ENCODE peak calls at places on chromosomes 3 and 15, in ten cellular contexts. P is GM12864; E is CD8-positive, alpha-beta T cell; R is fibroblast of lung; I is astrocyte of the spinal cord; T is GM06990; G is MM.1S; H is left ventricle myocardium inferior; J is breast epithelium; L is brain microvascular endothelial cell. C is an unnamed sample.

GRCh38 chr3:72756900-72757299 is 91.3 kb downstream of the SHQ1 start:
- DNase-seq in H (no peak), R (no peak), I (no peak), T (peak), G (peak), L (no peak), J (no peak), P (peak), E (peak), C (no peak)

GRCh38 chr15:32956006-32956405 is 238.2 kb downstream of the GREM1 start:
- DNase-seq in I (peak), L (peak), J (no peak), E (no peak), R (peak), T (no peak), P (peak), H (no peak), G (no peak), C (no peak)

GRCh38 chr15:29141908-29142747 is 127.5 kb downstream of the NSMCE3 start:
- DNase-seq in L (no peak), H (no peak), T (no peak), J (peak), G (no peak), I (no peak), E (no peak), R (no peak), P (no peak), C (peak)

GRCh38 chr15:92869263-92869940 is 30.7 kb upstream of the CHD2 start:
- DNase-seq in R (no peak), E (no peak), L (no peak), G (no peak), J (no peak), H (no peak), P (no peak), I (no peak), T (no peak), C (no peak)

GRCh38 chr15:96625251-96625650 is 294.8 kb downstream of the NR2F2 start:
- DNase-seq in I (no peak), L (peak), P (no peak), J (no peak), H (no peak), G (no peak), T (no peak), R (no peak), E (no peak), C (no peak)

GRCh38 chr15:65375871-65376552 is 1.8 kb downstream of the IGDCC3 start:
- DNase-seq in P (no peak), H (no peak), J (no peak), I (no peak), R (no peak), G (no peak), T (no peak), E (no peak), L (no peak), C (no peak)

GRCh38 chr3:5115506-5116162 is 6.5 kb upstream of the ARL8B start:
- DNase-seq in H (no peak), I (no peak), L (no peak), G (peak), P (no peak), J (no peak), E (no peak), R (peak), T (peak), C (no peak)

GRCh38 chr3:169387751-169388696 is 275.5 kb downstream of the MECOM start:
- DNase-seq in I (no peak), E (no peak), J (peak), R (peak), T (no peak), L (no peak), G (peak), H (peak), P (no peak), C (peak)

GRCh38 chr3:127482216-127483004 is 108.1 kb downstream of the TPRA1 start:
- DNase-seq in E (no peak), L (no peak), P (no peak), T (no peak), J (no peak), R (no peak), I (no peak), G (no peak), H (no peak), C (peak)

GRCh38 chr3:79724206-79724605 is 43.6 kb downstream of the ROBO1 start:
- DNase-seq in G (no peak), I (no peak), H (no peak), J (no peak), L (no peak), T (no peak), R (no peak), P (no peak), E (no peak), C (no peak)

GRCh38 chr15:69809421-69809820 is 288.3 kb downstream of the TLE3 start:
- DNase-seq in J (no peak), R (no peak), E (no peak), H (no peak), L (no peak), G (no peak), I (no peak), P (no peak), T (no peak), C (no peak)

GRCh38 chr15:62560943-62561571 is 396.0 kb upstream of the C2CD4B start:
- DNase-seq in J (no peak), L (no peak), P (no peak), I (no peak), T (no peak), H (no peak), G (no peak), R (no peak), E (no peak), C (peak)

GRCh38 chr3:122682016-122682374 is 1.4 kb downstream of the PARP14 start:
- DNase-seq in J (no peak), L (no peak), I (no peak), E (no peak), T (no peak), H (no peak), R (no peak), G (no peak), P (no peak), C (no peak)

GRCh38 chr3:65950340-65951326 is 88.1 kb downstream of the MAGI1 start:
- DNase-seq in G (no peak), R (peak), P (no peak), H (no peak), L (no peak), J (no peak), T (no peak), I (no peak), E (no peak), C (no peak)

GRCh38 chr3:141000027-141000663 is 51.0 kb upstream of the SPSB4 start:
- DNase-seq in I (peak), L (peak), R (peak), G (peak), T (no peak), H (peak), P (no peak), E (peak), J (no peak), C (no peak)

GRCh38 chr15:69236505-69236904 is 62.2 kb upstream of the PAQR5 start:
- DNase-seq in J (no peak), I (no peak), E (no peak), L (no peak), G (no peak), H (no peak), P (no peak), R (no peak), T (no peak), C (no peak)

GRCh38 chr3:28406241-28406640 is 57.6 kb upstream of the AZI2 start:
- DNase-seq in L (no peak), T (no peak), H (no peak), I (no peak), J (no peak), E (no peak), P (no peak), G (no peak), R (no peak), C (no peak)

GRCh38 chr3:15108082-15108545 is 9.2 kb upstream of the RBSN start:
- DNase-seq in G (peak), R (peak), L (peak), I (peak), T (peak), J (peak), H (peak), P (peak), E (peak), C (no peak)

GRCh38 chr3:53796161-53796560 is 50.1 kb downstream of the CHDH start:
- DNase-seq in P (no peak), L (no peak), H (peak), R (no peak), I (no peak), E (no peak), J (no peak), T (no peak), G (no peak), C (no peak)

GRCh38 chr15:25178835-25179672 is 224.3 kb downstream of the SNRPN start:
- DNase-seq in R (no peak), E (peak), T (no peak), L (no peak), P (no peak), H (peak), J (peak), I (no peak), G (no peak), C (no peak)

GRCh38 chr3:64093825-64094712 is 70.8 kb upstream of the PSMD6 start:
- DNase-seq in G (no peak), H (no peak), T (no peak), J (no peak), L (no peak), E (no peak), I (peak), P (no peak), R (no peak), C (no peak)

GRCh38 chr15:57017024-57017423 is 98.6 kb downstream of the TCF12 start:
- DNase-seq in P (no peak), T (no peak), H (no peak), G (no peak), R (peak), I (no peak), L (no peak), E (no peak), J (no peak), C (no peak)
- TF ChIP-seq CTCF in P (peak), T (peak), H (no peak), G (no peak), R (peak), I (peak), L (peak), E (peak), J (no peak), C (no peak)

GRCh38 chr15:40352221-40352901 is 1.5 kb downstream of the PHGR1 start:
- DNase-seq in E (no peak), I (no peak), L (no peak), G (no peak), T (no peak), P (no peak), J (no peak), R (no peak), H (no peak), C (no peak)

GRCh38 chr15:40353697-40354096 is 2.9 kb downstream of the PHGR1 start:
- DNase-seq in L (no peak), G (no peak), P (no peak), J (no peak), E (no peak), T (no peak), R (no peak), H (no peak), I (no peak), C (no peak)

GRCh38 chr15:40357246-40357645 is 773 bp upstream of the DISP2 start:
- DNase-seq in I (no peak), G (no peak), J (no peak), T (no peak), P (no peak), E (no peak), H (no peak), R (no peak), L (no peak), C (no peak)

GRCh38 chr15:40355976-40356585 is 1.9 kb upstream of the DISP2 start:
- DNase-seq in E (no peak), I (no peak), T (no peak), H (no peak), R (no peak), L (no peak), P (no peak), J (no peak), G (no peak), C (no peak)

DNA sequence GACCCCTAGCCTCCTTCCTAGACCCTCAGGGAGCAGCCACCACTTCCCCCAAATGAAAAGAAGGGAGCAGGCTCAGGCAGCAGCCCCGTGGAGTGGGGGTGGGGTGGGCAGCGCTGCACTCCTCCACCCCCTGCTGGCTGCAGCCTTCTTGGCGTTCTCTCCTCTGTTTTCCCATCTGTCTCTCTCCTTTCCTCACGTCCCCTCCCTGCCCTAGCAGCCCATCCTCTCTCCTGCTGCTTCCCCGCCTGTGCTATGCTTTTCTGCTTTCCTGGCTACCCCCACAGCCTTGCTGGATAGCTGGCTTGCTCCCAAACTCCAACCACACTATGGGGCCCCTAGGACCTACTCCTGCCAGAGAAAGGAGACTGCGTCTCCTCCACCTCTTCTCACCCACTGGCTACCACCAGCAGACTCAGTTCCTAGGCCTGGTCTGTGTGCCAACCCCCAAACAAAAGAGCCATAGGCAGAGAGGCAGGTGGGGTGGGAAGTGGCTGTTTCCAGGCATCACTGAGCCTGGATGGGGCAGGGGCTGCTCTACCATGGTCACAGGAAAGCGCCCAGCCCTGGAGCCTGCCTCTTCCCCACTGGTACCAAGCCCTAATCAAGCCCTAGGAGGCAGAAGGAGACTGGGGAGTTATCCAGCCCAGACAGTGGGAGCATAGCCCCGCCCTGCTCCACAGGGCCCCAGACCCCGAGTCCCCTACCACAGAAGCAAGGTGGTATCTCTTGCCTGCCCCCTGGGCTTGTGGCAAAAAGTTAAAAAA is 3.4 kb upstream of the DISP2 start:
- DNase-seq in L (no peak), J (no peak), R (peak), P (no peak), G (no peak), T (no peak), I (peak), H (no peak), E (no peak), C (no peak)
- TF ChIP-seq CTCF in L (peak), J (no peak), R (peak), P (peak), G (peak), T (peak), I (peak), H (peak), E (no peak), C (no peak)

DNA sequence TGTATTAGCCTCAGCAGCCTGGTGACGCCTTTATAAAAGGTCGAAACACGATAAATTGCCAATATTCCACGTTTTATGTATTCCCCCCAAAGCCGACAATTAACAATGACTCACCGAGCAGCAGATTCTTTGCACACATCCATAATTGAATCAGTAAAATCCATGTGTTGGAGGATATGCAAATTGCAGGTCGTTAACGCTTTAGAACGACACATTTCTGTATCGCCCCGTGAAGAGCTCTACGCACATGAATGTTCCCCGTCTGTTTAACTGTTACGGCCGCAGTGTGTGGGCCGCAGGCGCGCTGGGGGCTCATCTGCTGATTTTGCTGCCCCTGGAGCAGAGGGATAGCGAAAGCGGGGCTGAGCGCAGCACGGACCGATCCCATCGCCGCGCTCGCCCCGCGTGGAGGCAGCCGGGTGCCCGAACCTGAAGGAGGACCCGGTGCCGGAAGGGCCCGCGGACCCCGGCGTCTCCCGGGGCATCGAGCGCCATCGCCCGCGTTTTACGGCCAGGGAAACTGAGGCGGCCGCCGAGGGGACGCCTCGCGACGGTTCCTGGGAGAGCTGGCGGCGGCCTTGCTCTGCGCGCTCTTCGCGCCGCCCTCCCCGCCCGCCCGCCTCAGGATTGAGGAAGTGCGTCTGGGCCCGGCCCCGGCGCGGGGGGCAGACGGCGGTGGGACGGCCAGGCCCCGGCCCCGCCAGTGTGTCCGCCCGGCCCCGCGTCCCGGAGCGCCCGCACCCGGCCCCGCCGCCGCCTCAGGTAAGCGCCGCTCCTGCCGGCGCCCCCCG is at the start of gene LRRK1:
- DNase-seq in R (peak), T (peak), E (no peak), G (peak), P (no peak), J (no peak), I (peak), L (peak), H (peak), C (peak)
- TF ChIP-seq CTCF in R (no peak), T (no peak), E (no peak), G (no peak), P (no peak), J (no peak), I (no peak), L (no peak), H (no peak), C (no peak)

GRCh38 chr15:38563723-38564519 is 693 bp downstream of the RASGRP1 start:
- DNase-seq in G (peak), E (peak), T (peak), J (peak), R (peak), I (peak), L (no peak), P (no peak), H (peak), C (peak)

GRCh38 chr15:38562278-38562677 is 2.3 kb downstream of the RASGRP1 start:
- DNase-seq in T (no peak), I (no peak), L (no peak), R (no peak), H (no peak), P (no peak), J (no peak), E (no peak), G (no peak), C (no peak)

GRCh38 chr15:38560456-38560926 is 4.1 kb downstream of the RASGRP1 start:
- DNase-seq in R (no peak), G (no peak), I (no peak), J (no peak), L (no peak), T (peak), H (no peak), E (peak), P (no peak), C (no peak)

GRCh38 chr15:38565287-38565670 is 665 bp upstream of the RASGRP1 start:
- DNase-seq in L (no peak), R (no peak), J (no peak), G (no peak), H (no peak), T (no peak), P (no peak), I (no peak), E (no peak), C (no peak)

DNA sequence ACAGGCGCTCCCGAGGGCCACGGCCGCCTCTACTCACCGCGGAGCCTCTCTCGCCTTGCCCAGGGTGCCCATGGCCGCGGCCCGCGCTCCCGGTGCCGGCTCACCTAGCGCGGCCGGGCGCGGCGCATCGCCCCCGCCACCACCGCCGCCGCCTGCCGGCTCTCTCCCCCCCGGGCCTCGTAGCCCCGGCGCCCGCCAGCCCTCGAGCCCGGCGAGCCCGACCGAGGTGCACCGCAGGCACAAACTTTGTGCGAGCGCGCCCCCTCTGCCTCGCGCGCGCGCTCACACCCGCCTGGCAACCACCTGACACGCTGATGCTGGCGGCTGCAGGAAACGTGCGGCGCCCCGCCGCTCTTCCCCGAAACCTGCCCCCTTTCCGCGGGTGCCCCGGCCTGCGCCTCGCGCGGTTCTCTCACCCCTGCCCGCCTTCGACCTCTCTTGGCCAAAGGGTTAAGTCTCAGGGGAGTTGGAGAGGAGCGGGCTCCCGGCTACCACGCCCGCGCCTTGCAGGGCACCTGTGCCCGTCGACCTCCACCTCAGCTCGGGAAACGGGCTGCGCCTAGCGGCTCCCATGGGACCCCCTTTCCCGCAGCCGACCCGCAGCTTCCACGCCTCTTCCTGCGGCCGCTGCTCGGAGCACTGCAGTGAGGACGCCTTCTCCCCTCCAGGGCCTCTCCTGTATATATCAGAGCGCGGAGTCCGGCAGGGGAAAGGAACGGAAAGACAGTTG is at the start of gene RASGRP1:
- DNase-seq in R (peak), G (peak), P (no peak), E (peak), H (peak), T (peak), I (peak), L (peak), J (no peak), C (no peak)
- TF ChIP-seq CTCF in R (no peak), G (peak), P (peak), E (no peak), H (no peak), T (peak), I (peak), L (peak), J (no peak), C (no peak)

GRCh38 chr3:143955113-143955512 is 16.5 kb upstream of the DIPK2A start:
- DNase-seq in G (no peak), I (no peak), E (no peak), P (no peak), T (no peak), H (no peak), R (no peak), L (no peak), J (no peak), C (no peak)

GRCh38 chr3:143956858-143957257 is 14.8 kb upstream of the DIPK2A start:
- DNase-seq in I (no peak), L (no peak), E (no peak), T (no peak), G (peak), J (no peak), H (no peak), P (no peak), R (no peak), C (no peak)

GRCh38 chr3:143950810-143951209 is 20.8 kb upstream of the DIPK2A start:
- DNase-seq in T (no peak), E (no peak), H (no peak), J (no peak), P (no peak), L (no peak), G (no peak), I (no peak), R (no peak), C (no peak)

GRCh38 chr3:143951351-143951971 is 20.2 kb upstream of the DIPK2A start:
- DNase-seq in T (no peak), L (peak), G (peak), J (no peak), H (no peak), P (no peak), I (peak), R (peak), E (no peak), C (no peak)

GRCh38 chr3:143952569-143953069 is 19.0 kb upstream of the DIPK2A start:
- DNase-seq in T (no peak), P (no peak), L (no peak), E (no peak), H (no peak), G (peak), R (no peak), J (no peak), I (no peak), C (no peak)
- TF ChIP-seq CTCF in T (peak), P (peak), L (no peak), E (no peak), H (no peak), G (peak), R (no peak), J (no peak), I (no peak), C (no peak)

DNA sequence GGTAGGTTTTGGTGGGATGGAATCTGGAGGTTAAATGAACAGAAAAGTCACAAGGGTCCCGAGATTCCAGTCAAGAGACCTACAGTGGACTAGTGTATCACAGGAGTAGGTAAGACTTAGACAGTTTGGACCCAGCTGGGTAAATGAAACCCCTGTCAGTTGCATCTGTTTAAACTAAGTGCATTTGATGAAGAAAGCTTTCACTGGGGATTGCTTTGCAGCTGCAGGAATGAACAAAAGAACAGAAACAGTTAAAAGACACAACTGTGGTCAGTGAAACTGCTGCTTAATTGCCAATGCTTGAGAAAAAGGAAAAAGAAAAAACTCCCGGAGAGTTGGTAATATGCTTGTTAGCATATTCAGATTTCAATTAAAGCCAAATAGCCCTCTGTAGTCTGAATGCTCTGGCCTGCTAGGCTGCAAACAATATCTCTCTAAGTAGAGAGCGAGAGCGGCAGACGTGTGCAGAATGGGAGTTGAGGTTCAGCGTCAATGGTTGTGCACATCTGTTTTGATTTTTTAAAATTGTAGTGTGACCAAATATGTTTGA is 37.1 kb downstream of the OXNAD1 start:
- DNase-seq in H (no peak), G (peak), T (peak), I (no peak), R (no peak), E (no peak), J (no peak), L (no peak), P (no peak), C (no peak)
- TF ChIP-seq CTCF in H (no peak), G (no peak), T (no peak), I (no peak), R (no peak), E (no peak), J (no peak), L (no peak), P (no peak), C (no peak)

C was measured in coronary artery.